ENCODE peak calls at places on chromosome 3, in six cellular contexts. One of them, this sample, is unnamed.

GRCh38 chr3:190676477-190676876 is 162.6 kb downstream of the IL1RAP start:
- DNase-seq in H1: no peak
- DNase-seq in SK-N-SH: no peak
- DNase-seq in HepG2: no peak
- DNase-seq in GM12878: no peak
- DNase-seq in K562: no peak
- DNase-seq in this sample: no peak

GRCh38 chr3:62051506-62051905 is 321.8 kb downstream of the FEZF2 start:
- DNase-seq in H1: no peak
- DNase-seq in SK-N-SH: peak
- DNase-seq in HepG2: peak
- DNase-seq in GM12878: no peak
- DNase-seq in K562: peak
- DNase-seq in this sample: no peak

GRCh38 chr3:33318709-33319380 is 41.6 kb downstream of the FBXL2 start:
- DNase-seq in H1: no peak
- DNase-seq in SK-N-SH: no peak
- DNase-seq in HepG2: no peak
- DNase-seq in GM12878: no peak
- DNase-seq in K562: peak
- DNase-seq in this sample: no peak

GRCh38 chr3:131444180-131444579 is 58.6 kb downstream of the MRPL3 start:
- DNase-seq in H1: no peak
- DNase-seq in SK-N-SH: no peak
- DNase-seq in HepG2: no peak
- DNase-seq in GM12878: no peak
- DNase-seq in K562: no peak
- DNase-seq in this sample: no peak

GRCh38 chr3:156620260-156620659 is 54.1 kb upstream of the TIPARP start:
- DNase-seq in H1: no peak
- DNase-seq in SK-N-SH: no peak
- DNase-seq in HepG2: peak
- DNase-seq in GM12878: no peak
- DNase-seq in K562: peak
- DNase-seq in this sample: peak

GRCh38 chr3:153614563-153614962 is 452.5 kb downstream of the RAP2B start:
- DNase-seq in H1: no peak
- DNase-seq in SK-N-SH: no peak
- DNase-seq in HepG2: no peak
- DNase-seq in GM12878: no peak
- DNase-seq in K562: no peak
- DNase-seq in this sample: no peak

GRCh38 chr3:123285931-123286307 is 84.2 kb downstream of the SEC22A start:
- DNase-seq in H1: no peak
- DNase-seq in SK-N-SH: no peak
- DNase-seq in HepG2: no peak
- DNase-seq in GM12878: no peak
- DNase-seq in K562: no peak
- DNase-seq in this sample: no peak

GRCh38 chr3:143849854-143850549 is 1.7 kb upstream of the SLC9A9 start:
- DNase-seq in H1: no peak
- DNase-seq in SK-N-SH: no peak
- DNase-seq in HepG2: no peak
- DNase-seq in GM12878: peak
- DNase-seq in K562: no peak
- DNase-seq in this sample: no peak

GRCh38 chr3:172993412-172993811 is 147.6 kb downstream of the SPATA16 start:
- DNase-seq in H1: no peak
- DNase-seq in SK-N-SH: no peak
- DNase-seq in HepG2: no peak
- DNase-seq in GM12878: no peak
- DNase-seq in K562: no peak
- DNase-seq in this sample: no peak

GRCh38 chr3:9879830-9880549 is at the start of gene CIDEC:
- DNase-seq in H1: no peak
- DNase-seq in SK-N-SH: no peak
- DNase-seq in HepG2: no peak
- DNase-seq in GM12878: no peak
- DNase-seq in K562: no peak
- DNase-seq in this sample: no peak

GRCh38 chr3:11155341-11156025 is 1.2 kb downstream of the HRH1 start:
- DNase-seq in H1: peak
- DNase-seq in SK-N-SH: peak
- DNase-seq in HepG2: peak
- DNase-seq in GM12878: no peak
- DNase-seq in K562: peak
- DNase-seq in this sample: peak

GRCh38 chr3:50664959-50665602 is 9.6 kb upstream of the DOCK3 start:
- DNase-seq in H1: no peak
- DNase-seq in SK-N-SH: no peak
- DNase-seq in HepG2: no peak
- DNase-seq in GM12878: no peak
- DNase-seq in K562: no peak
- DNase-seq in this sample: no peak

GRCh38 chr3:120795959-120796358 is 53.4 kb downstream of the GTF2E1 start:
- DNase-seq in H1: no peak
- DNase-seq in SK-N-SH: no peak
- DNase-seq in HepG2: peak
- DNase-seq in GM12878: no peak
- DNase-seq in K562: no peak
- DNase-seq in this sample: no peak

GRCh38 chr3:120797857-120798256 is 55.3 kb downstream of the GTF2E1 start:
- DNase-seq in H1: no peak
- DNase-seq in SK-N-SH: no peak
- DNase-seq in HepG2: no peak
- DNase-seq in GM12878: no peak
- DNase-seq in K562: no peak
- DNase-seq in this sample: no peak

GRCh38 chr3:120796944-120797343 is 54.4 kb downstream of the GTF2E1 start:
- DNase-seq in H1: no peak
- DNase-seq in SK-N-SH: no peak
- DNase-seq in HepG2: no peak
- DNase-seq in GM12878: no peak
- DNase-seq in K562: no peak
- DNase-seq in this sample: no peak

GRCh38 chr3:120800625-120801024 is 58.1 kb downstream of the GTF2E1 start:
- DNase-seq in H1: no peak
- DNase-seq in SK-N-SH: no peak
- DNase-seq in HepG2: no peak
- DNase-seq in GM12878: no peak
- DNase-seq in K562: no peak
- DNase-seq in this sample: no peak

GRCh38 chr3:120798346-120798745 is 55.8 kb downstream of the GTF2E1 start:
- DNase-seq in H1: no peak
- DNase-seq in SK-N-SH: no peak
- DNase-seq in HepG2: no peak
- DNase-seq in GM12878: no peak
- DNase-seq in K562: no peak
- DNase-seq in this sample: no peak
- H3K4me3 ChIP-seq in H1: no peak
- H3K4me3 ChIP-seq in SK-N-SH: no peak
- H3K4me3 ChIP-seq in HepG2: no peak
- H3K4me3 ChIP-seq in GM12878: no peak
- H3K4me3 ChIP-seq in K562: no peak
- H3K4me3 ChIP-seq in this sample: no peak

DNA sequence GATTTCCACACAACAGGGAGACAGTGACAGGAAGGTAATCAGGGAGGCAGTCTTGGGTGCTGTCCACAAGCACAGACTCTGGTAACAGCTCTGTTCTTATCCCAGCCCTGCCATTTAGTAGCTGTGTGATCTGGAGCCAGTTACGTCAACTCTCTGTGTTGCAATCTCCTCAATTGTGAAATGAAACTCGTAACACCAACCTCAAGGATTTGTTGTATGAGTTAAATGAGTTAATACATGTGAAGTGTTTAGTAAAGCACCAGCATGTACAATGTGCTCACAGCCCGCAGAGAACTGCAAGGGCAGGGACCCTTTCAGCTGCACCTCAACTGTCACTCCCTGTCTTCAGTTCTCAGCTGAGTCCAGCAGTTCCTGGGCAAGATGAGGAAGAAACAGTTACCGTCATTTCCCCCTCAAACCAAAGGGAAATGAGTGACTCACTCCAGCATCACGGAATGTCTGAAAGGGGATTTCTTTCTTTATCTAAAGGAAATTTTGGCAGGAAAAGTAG is 39.8 kb upstream of the MB21D2 start:
- DNase-seq in H1: no peak
- DNase-seq in SK-N-SH: no peak
- DNase-seq in HepG2: no peak
- DNase-seq in GM12878: no peak
- DNase-seq in K562: no peak
- DNase-seq in this sample: peak
- TF ChIP-seq POLR2AphosphoS5 in H1: no peak
- TF ChIP-seq POLR2AphosphoS5 in SK-N-SH: no peak
- TF ChIP-seq POLR2AphosphoS5 in HepG2: no peak
- TF ChIP-seq POLR2AphosphoS5 in GM12878: no peak
- TF ChIP-seq POLR2AphosphoS5 in K562: no peak
- TF ChIP-seq POLR2AphosphoS5 in this sample: peak

DNA sequence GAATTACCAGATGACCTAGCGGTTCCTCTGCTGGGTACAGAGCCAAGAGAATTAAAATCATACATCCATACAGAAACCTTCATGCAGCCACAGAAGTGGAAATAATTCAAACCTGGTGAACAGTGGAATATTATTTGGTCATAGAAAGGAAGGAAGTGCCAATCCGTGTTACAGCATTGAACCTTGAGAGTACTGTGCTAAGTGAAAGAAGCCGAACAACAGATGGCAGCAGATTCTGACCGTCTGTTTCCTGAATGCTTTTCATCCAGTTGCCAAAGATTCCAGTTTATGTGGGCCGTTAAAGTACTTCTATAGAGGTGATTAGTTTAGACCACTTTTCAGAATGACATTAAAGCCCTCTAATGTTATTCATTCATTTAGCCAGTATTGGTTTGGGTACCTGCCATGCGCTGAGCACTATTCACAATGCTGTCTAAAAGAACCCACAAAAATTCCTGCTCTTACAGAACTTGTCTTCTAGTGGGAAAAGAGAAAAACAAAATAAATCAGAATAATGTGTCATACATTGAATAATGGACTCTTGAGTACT is 45.8 kb upstream of the SENP5 start:
- DNase-seq in H1: no peak
- DNase-seq in SK-N-SH: no peak
- DNase-seq in HepG2: no peak
- DNase-seq in GM12878: no peak
- DNase-seq in K562: no peak
- DNase-seq in this sample: no peak
- TF ChIP-seq GABPA in H1: no peak
- TF ChIP-seq GABPA in SK-N-SH: no peak
- TF ChIP-seq GABPA in HepG2: no peak
- TF ChIP-seq GABPA in GM12878: no peak
- TF ChIP-seq GABPA in K562: no peak
- TF ChIP-seq GABPA in this sample: no peak

GRCh38 chr3:181755959-181756358 is 44.2 kb downstream of the SOX2 start:
- DNase-seq in H1: no peak
- DNase-seq in SK-N-SH: no peak
- DNase-seq in HepG2: no peak
- DNase-seq in GM12878: no peak
- DNase-seq in K562: no peak
- DNase-seq in this sample: no peak
- H3K4me3 ChIP-seq in H1: no peak
- H3K4me3 ChIP-seq in SK-N-SH: no peak
- H3K4me3 ChIP-seq in HepG2: no peak
- H3K4me3 ChIP-seq in GM12878: no peak
- H3K4me3 ChIP-seq in K562: no peak
- H3K4me3 ChIP-seq in this sample: no peak

GRCh38 chr3:195162033-195162669 is 108.8 kb downstream of the XXYLT1 start:
- DNase-seq in H1: no peak
- DNase-seq in SK-N-SH: peak
- DNase-seq in HepG2: peak
- DNase-seq in GM12878: no peak
- DNase-seq in K562: peak
- DNase-seq in this sample: no peak
- TF ChIP-seq POLR2AphosphoS5 in H1: no peak
- TF ChIP-seq POLR2AphosphoS5 in SK-N-SH: no peak
- TF ChIP-seq POLR2AphosphoS5 in HepG2: peak
- TF ChIP-seq POLR2AphosphoS5 in GM12878: peak
- TF ChIP-seq POLR2AphosphoS5 in K562: peak
- TF ChIP-seq POLR2AphosphoS5 in this sample: no peak

DNA sequence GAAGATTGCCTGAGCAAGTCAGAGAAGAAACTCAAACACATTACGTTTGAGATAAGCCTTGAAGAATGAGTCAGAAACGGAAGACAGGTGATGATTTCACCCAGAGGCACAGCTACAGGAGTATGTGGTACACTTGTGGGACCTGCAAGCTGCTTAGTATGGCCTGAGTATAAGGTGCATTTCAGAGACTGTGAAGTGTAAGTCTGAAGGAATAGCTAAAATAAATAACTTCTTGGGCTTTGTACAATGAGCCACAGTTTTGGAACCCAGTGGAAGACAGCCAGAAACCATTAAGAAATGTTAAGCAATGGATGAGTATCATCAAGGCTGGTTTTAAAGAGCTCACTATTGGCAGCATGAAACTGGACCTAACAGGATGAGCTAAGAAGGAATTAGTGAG is 826.2 kb downstream of the ROBO1 start:
- DNase-seq in H1: no peak
- DNase-seq in SK-N-SH: no peak
- DNase-seq in HepG2: no peak
- DNase-seq in GM12878: no peak
- DNase-seq in K562: no peak
- DNase-seq in this sample: no peak
- TF ChIP-seq GABPA in H1: no peak
- TF ChIP-seq GABPA in SK-N-SH: no peak
- TF ChIP-seq GABPA in HepG2: no peak
- TF ChIP-seq GABPA in GM12878: no peak
- TF ChIP-seq GABPA in K562: no peak
- TF ChIP-seq GABPA in this sample: no peak

GRCh38 chr3:158103956-158104338 is 2.3 kb downstream of the SHOX2 start:
- DNase-seq in H1: peak
- DNase-seq in SK-N-SH: no peak
- DNase-seq in HepG2: no peak
- DNase-seq in GM12878: no peak
- DNase-seq in K562: no peak
- DNase-seq in this sample: no peak
- H3K4me3 ChIP-seq in H1: peak
- H3K4me3 ChIP-seq in SK-N-SH: peak
- H3K4me3 ChIP-seq in HepG2: no peak
- H3K4me3 ChIP-seq in GM12878: peak
- H3K4me3 ChIP-seq in K562: no peak
- H3K4me3 ChIP-seq in this sample: no peak

GRCh38 chr3:101998256-101998926 is 149.1 kb downstream of the NFKBIZ start:
- DNase-seq in H1: no peak
- DNase-seq in SK-N-SH: no peak
- DNase-seq in HepG2: no peak
- DNase-seq in GM12878: no peak
- DNase-seq in K562: no peak
- DNase-seq in this sample: no peak
- TF ChIP-seq POLR2AphosphoS5 in H1: no peak
- TF ChIP-seq POLR2AphosphoS5 in SK-N-SH: no peak
- TF ChIP-seq POLR2AphosphoS5 in HepG2: no peak
- TF ChIP-seq POLR2AphosphoS5 in GM12878: no peak
- TF ChIP-seq POLR2AphosphoS5 in K562: no peak
- TF ChIP-seq POLR2AphosphoS5 in this sample: no peak